ENCODE peak calls at places on chromosome 3, in nine cellular contexts. B, F, E, X, H, P, K, U and A are unnamed samples.

GRCh38 chr3:21664996-21665395 is 86.0 kb downstream of the ZNF385D start:
- DNase-seq in E (no peak), P (no peak), U (no peak), F (no peak), X (no peak), K (no peak), H (no peak), B (no peak), A (no peak)

GRCh38 chr3:13346481-13347389 is 73.4 kb downstream of the NUP210 start:
- DNase-seq in E (peak; percentile 88), H (no peak), P (peak; percentile 63), F (no peak), U (no peak), K (no peak), X (peak; percentile 29), B (peak; percentile 76), A (peak; percentile 9)

GRCh38 chr3:196284396-196284795 is 3.1 kb downstream of the PCYT1A start:
- DNase-seq in U (no peak), F (no peak), H (no peak), E (no peak), K (no peak), P (no peak), X (no peak), B (no peak), A (no peak)

GRCh38 chr3:151421956-151422355 is 37.4 kb upstream of the P2RY12 start:
- DNase-seq in X (no peak), F (no peak), B (no peak), K (no peak), P (no peak), H (no peak), E (no peak), U (no peak), A (no peak)

GRCh38 chr3:197546307-197547085 is 9.3 kb downstream of the BDH1 start:
- DNase-seq in U (no peak), X (no peak), K (no peak), E (no peak), P (no peak), B (no peak), H (no peak), F (no peak), A (no peak)

GRCh38 chr3:132225664-132226063 is 91.5 kb upstream of the ACP3 start:
- DNase-seq in E (no peak), H (no peak), X (no peak), P (no peak), B (no peak), U (no peak), K (no peak), F (peak; percentile 96), A (no peak)

GRCh38 chr3:179452166-179452544 is 885 bp upstream of the GNB4 start:
- DNase-seq in P (no peak), B (no peak), X (no peak), K (no peak), F (no peak), H (no peak), U (no peak), E (no peak), A (no peak)

GRCh38 chr3:9649791-9650521 is 651 bp downstream of the MTMR14 start:
- DNase-seq in P (no peak), E (peak; percentile 46), B (no peak), X (no peak), K (no peak), H (no peak), U (peak; percentile 30), F (no peak), A (no peak)

GRCh38 chr3:168398371-168399030 is 302.8 kb upstream of the GOLIM4 start:
- DNase-seq in F (no peak), B (no peak), E (no peak), P (no peak), U (no peak), K (peak; percentile 34), H (no peak), X (no peak), A (no peak)

GRCh38 chr3:158104346-158105020 is 1.7 kb downstream of the SHOX2 start:
- DNase-seq in K (no peak), F (no peak), X (no peak), H (no peak), P (no peak), E (no peak), U (no peak), B (no peak), A (no peak)

GRCh38 chr3:126816323-126816722 is 112.3 kb downstream of the CHCHD6 start:
- DNase-seq in F (no peak), X (no peak), U (no peak), B (no peak), K (no peak), P (no peak), E (no peak), H (no peak), A (no peak)

GRCh38 chr3:9111349-9112265 is 137.8 kb downstream of the SRGAP3 start:
- DNase-seq in F (no peak), P (no peak), U (peak; percentile 63), K (no peak), H (no peak), E (no peak), X (no peak), B (peak; percentile 12), A (no peak)

GRCh38 chr3:127700406-127700805 is 27.7 kb downstream of the ABTB1 start:
- DNase-seq in P (no peak), X (no peak), K (no peak), B (no peak), U (no peak), H (no peak), F (no peak), E (no peak), A (no peak)

GRCh38 chr3:15541371-15541770 is 19.9 kb upstream of the COLQ start:
- DNase-seq in X (no peak), H (no peak), B (no peak), E (no peak), P (no peak), U (no peak), K (no peak), F (no peak), A (no peak)

GRCh38 chr3:172102123-172102882 is 62.9 kb downstream of the FNDC3B start:
- DNase-seq in P (no peak), X (no peak), E (peak; percentile 44), F (no peak), H (no peak), K (no peak), U (no peak), B (peak; percentile 23), A (peak; percentile 41)

GRCh38 chr3:127637546-127637945 is 8.6 kb downstream of the PODXL2 start:
- DNase-seq in K (no peak), E (peak; percentile 49), X (no peak), U (no peak), P (no peak), H (no peak), F (no peak), B (no peak), A (no peak)

GRCh38 chr3:34544136-34544535 is 745.7 kb downstream of the PDCD6IP start:
- DNase-seq in U (no peak), E (no peak), H (no peak), F (no peak), P (no peak), K (no peak), B (no peak), X (no peak), A (no peak)

GRCh38 chr3:11596387-11596786 is 47.3 kb downstream of the VGLL4 start:
- DNase-seq in F (no peak), P (no peak), K (no peak), U (no peak), H (no peak), E (no peak), B (no peak), X (no peak), A (peak; percentile 59)

GRCh38 chr3:61224823-61225222 is 26.4 kb downstream of the FHIT start:
- DNase-seq in K (no peak), E (no peak), F (no peak), H (no peak), P (no peak), X (no peak), B (no peak), U (no peak), A (no peak)

GRCh38 chr3:84980456-84980855 is 21.7 kb downstream of the CADM2 start:
- DNase-seq in E (no peak), U (no peak), B (no peak), F (no peak), X (no peak), H (no peak), K (no peak), P (no peak), A (no peak)

GRCh38 chr3:132161608-132162007 is 126.8 kb upstream of the CPNE4 start:
- DNase-seq in X (no peak), E (no peak), K (no peak), H (no peak), P (no peak), U (no peak), B (no peak), F (no peak), A (no peak)

GRCh38 chr3:134294302-134294925 is 43.8 kb upstream of the RYK start:
- DNase-seq in U (no peak), F (no peak), E (peak; percentile 81), X (no peak), B (peak; percentile 55), K (no peak), P (peak; percentile 55), H (no peak), A (no peak)

GRCh38 chr3:66115858-66116654 is 77.3 kb upstream of the MAGI1 start:
- DNase-seq in F (peak; percentile 95), K (peak; percentile 96), H (no peak), X (peak; percentile 34), P (no peak), E (no peak), U (no peak), B (no peak), A (peak; percentile 86)

GRCh38 chr3:32780735-32781210 is 37.0 kb upstream of the TRIM71 start:
- DNase-seq in B (peak; percentile 34), X (peak; percentile 50), H (no peak), U (no peak), P (no peak), E (no peak), K (no peak), F (peak; percentile 32), A (peak; percentile 18)

GRCh38 chr3:131231710-131232348 is 149.7 kb upstream of the NUDT16 start:
- DNase-seq in F (no peak), X (no peak), U (no peak), B (no peak), E (no peak), P (no peak), H (no peak), K (no peak), A (no peak)

GRCh38 chr3:183534249-183534648 is 21.3 kb downstream of the KLHL6 start:
- DNase-seq in K (no peak), X (no peak), H (no peak), E (no peak), F (peak; percentile 48), U (no peak), B (no peak), P (no peak), A (no peak)